ENCODE peak calls at places on chromosomes 1 and 21, in six cellular contexts. T is HuH-7; A is heart left ventricle; O is lung microvascular endothelial cell; J is T-cell; F is activated CD8-positive, alpha-beta memory T cell treated with anti-CD3 and anti-CD28 coated beads for 4 hours. R is an unnamed sample.

GRCh38 chr21:21238882-21239400 is 240.7 kb downstream of the NCAM2 start:
- DNase-seq in O (no peak), T (peak), J (no peak), A (no peak), F (no peak), R (no peak)

GRCh38 chr1:94061513-94062443 is 59.2 kb downstream of the ABCA4 start:
- DNase-seq in J (no peak), O (peak), T (peak), F (no peak), A (peak), R (peak)

GRCh38 chr1:119712342-119713038 is 756 bp downstream of the PHGDH start:
- DNase-seq in F (peak), O (no peak), A (peak), J (no peak), T (peak), R (peak)

GRCh38 chr1:232204269-232204668 is 425.7 kb downstream of the SIPA1L2 start:
- DNase-seq in J (no peak), O (no peak), A (no peak), F (no peak), T (no peak), R (no peak)

GRCh38 chr1:109807822-109808680 is 44.3 kb upstream of the EPS8L3 start:
- DNase-seq in F (no peak), O (no peak), T (no peak), J (no peak), A (no peak), R (no peak)

GRCh38 chr1:1938613-1939295 is 19.7 kb upstream of the TMEM52 start:
- DNase-seq in T (no peak), J (no peak), A (peak), O (no peak), F (no peak), R (no peak)

GRCh38 chr1:227709451-227709850 is 25.7 kb downstream of the JMJD4 start:
- DNase-seq in F (no peak), T (no peak), O (no peak), J (no peak), A (no peak), R (no peak)

GRCh38 chr1:223106856-223107255 is 36.2 kb downstream of the TLR5 start:
- DNase-seq in J (no peak), O (peak), F (no peak), T (no peak), A (no peak), R (no peak)

GRCh38 chr1:246166841-246167240 is 340.2 kb downstream of the SMYD3 start:
- DNase-seq in J (no peak), T (no peak), A (no peak), O (no peak), F (no peak), R (no peak)

GRCh38 chr1:20727746-20728316 is 4.7 kb downstream of the SH2D5 start:
- DNase-seq in F (no peak), A (no peak), T (no peak), O (peak), J (no peak), R (no peak)

GRCh38 chr21:26965567-26966359 is 1.1 kb downstream of the ADAMTS5 start:
- DNase-seq in F (no peak), T (no peak), O (no peak), J (no peak), A (peak), R (no peak)

GRCh38 chr1:154855186-154855585 is 14.9 kb downstream of the KCNN3 start:
- DNase-seq in F (no peak), O (no peak), J (no peak), A (no peak), T (no peak), R (no peak)

GRCh38 chr1:201140235-201140940 is 13.4 kb upstream of the ASCL5 start:
- DNase-seq in T (no peak), F (no peak), J (no peak), A (no peak), O (no peak), R (peak)

GRCh38 chr1:42332877-42333276 is 2.2 kb downstream of the FOXJ3 start:
- DNase-seq in J (no peak), F (no peak), A (no peak), O (no peak), T (no peak), R (no peak)

GRCh38 chr1:193342811-193343210 is 156.4 kb upstream of the B3GALT2 start:
- DNase-seq in O (no peak), A (no peak), T (no peak), J (no peak), F (no peak), R (no peak)

GRCh38 chr1:21665711-21666571 is 3.2 kb downstream of the RAP1GAP start:
- DNase-seq in O (no peak), J (no peak), A (no peak), F (no peak), T (no peak), R (no peak)

GRCh38 chr1:200400556-200400955 is 9.3 kb downstream of the ZNF281 start:
- DNase-seq in O (no peak), F (no peak), T (no peak), A (no peak), J (no peak), R (no peak)

GRCh38 chr1:24020032-24020431 is 39.9 kb upstream of the SRSF10 start:
- DNase-seq in J (no peak), F (no peak), A (no peak), T (no peak), O (no peak), R (no peak)

GRCh38 chr1:36161656-36162531 is 5.9 kb downstream of the MAP7D1 start:
- DNase-seq in F (no peak), A (peak), J (peak), O (peak), T (no peak), R (no peak)

GRCh38 chr1:156659994-156660751 is 17.0 kb downstream of the NES start:
- DNase-seq in O (peak), J (peak), T (peak), A (peak), F (peak), R (peak)